ENCODE peak calls at places on chromosome 18, in nine cellular contexts. One of them, this sample, is unnamed.

GRCh38 chr18:50817898-50818250 is 1.9 kb downstream of the MRO start:
- DNase-seq in ACHN: no peak
- DNase-seq in hypothalamus: no peak
- DNase-seq in GM12892: no peak
- DNase-seq in GM12891: no peak
- DNase-seq in activated naive CD8-positive, alpha-beta T cell treated with anti-CD3 and anti-CD28 coated beads, Interleukin-2, amount 50 U/mL, for 24 hours: no peak
- DNase-seq in epithelial cell of esophagus: no peak
- DNase-seq in EL: no peak
- DNase-seq in EH: peak; percentile 40
- DNase-seq in this sample: peak; percentile 8

GRCh38 chr18:57906852-57907251 is 103.7 kb upstream of the ATP8B1 start:
- DNase-seq in ACHN: no peak
- DNase-seq in hypothalamus: no peak
- DNase-seq in GM12892: no peak
- DNase-seq in GM12891: no peak
- DNase-seq in activated naive CD8-positive, alpha-beta T cell treated with anti-CD3 and anti-CD28 coated beads, Interleukin-2, amount 50 U/mL, for 24 hours: no peak
- DNase-seq in epithelial cell of esophagus: peak; percentile 50
- DNase-seq in EL: no peak
- DNase-seq in EH: no peak
- DNase-seq in this sample: no peak

GRCh38 chr18:6520901-6521300 is 106.2 kb upstream of the L3MBTL4 start:
- DNase-seq in ACHN: no peak
- DNase-seq in hypothalamus: no peak
- DNase-seq in GM12892: no peak
- DNase-seq in GM12891: no peak
- DNase-seq in activated naive CD8-positive, alpha-beta T cell treated with anti-CD3 and anti-CD28 coated beads, Interleukin-2, amount 50 U/mL, for 24 hours: no peak
- DNase-seq in epithelial cell of esophagus: no peak
- DNase-seq in EL: no peak
- DNase-seq in EH: no peak
- DNase-seq in this sample: no peak

GRCh38 chr18:76620326-76620813 is 125.3 kb upstream of the ZNF516 start:
- DNase-seq in ACHN: no peak
- DNase-seq in hypothalamus: peak; percentile 60
- DNase-seq in GM12892: peak; percentile 50
- DNase-seq in GM12891: peak; percentile 81
- DNase-seq in activated naive CD8-positive, alpha-beta T cell treated with anti-CD3 and anti-CD28 coated beads, Interleukin-2, amount 50 U/mL, for 24 hours: peak; percentile 42
- DNase-seq in epithelial cell of esophagus: peak; percentile 75
- DNase-seq in EL: peak; percentile 76
- DNase-seq in EH: peak; percentile 73
- DNase-seq in this sample: peak; percentile 78

GRCh38 chr18:48888681-48889080 is 62.1 kb downstream of the SMAD7 start:
- DNase-seq in ACHN: no peak
- DNase-seq in hypothalamus: no peak
- DNase-seq in GM12892: no peak
- DNase-seq in GM12891: no peak
- DNase-seq in activated naive CD8-positive, alpha-beta T cell treated with anti-CD3 and anti-CD28 coated beads, Interleukin-2, amount 50 U/mL, for 24 hours: no peak
- DNase-seq in epithelial cell of esophagus: no peak
- DNase-seq in EL: no peak
- DNase-seq in EH: no peak
- DNase-seq in this sample: no peak

GRCh38 chr18:77177009-77177408 is 44.4 kb upstream of the MBP start:
- DNase-seq in ACHN: no peak
- DNase-seq in hypothalamus: no peak
- DNase-seq in GM12892: no peak
- DNase-seq in GM12891: no peak
- DNase-seq in activated naive CD8-positive, alpha-beta T cell treated with anti-CD3 and anti-CD28 coated beads, Interleukin-2, amount 50 U/mL, for 24 hours: no peak
- DNase-seq in epithelial cell of esophagus: peak; percentile 90
- DNase-seq in EL: peak; percentile 44
- DNase-seq in EH: peak; percentile 11
- DNase-seq in this sample: peak; percentile 30

GRCh38 chr18:40708726-40709125 is 1246.3 kb upstream of the PIK3C3 start:
- DNase-seq in ACHN: no peak
- DNase-seq in hypothalamus: no peak
- DNase-seq in GM12892: no peak
- DNase-seq in GM12891: no peak
- DNase-seq in activated naive CD8-positive, alpha-beta T cell treated with anti-CD3 and anti-CD28 coated beads, Interleukin-2, amount 50 U/mL, for 24 hours: no peak
- DNase-seq in epithelial cell of esophagus: peak; percentile 11
- DNase-seq in EL: no peak
- DNase-seq in EH: no peak
- DNase-seq in this sample: no peak

GRCh38 chr18:56789004-56789888 is 138.1 kb downstream of the WDR7 start:
- DNase-seq in ACHN: peak; percentile 21
- DNase-seq in hypothalamus: no peak
- DNase-seq in GM12892: no peak
- DNase-seq in GM12891: no peak
- DNase-seq in activated naive CD8-positive, alpha-beta T cell treated with anti-CD3 and anti-CD28 coated beads, Interleukin-2, amount 50 U/mL, for 24 hours: peak; percentile 28
- DNase-seq in epithelial cell of esophagus: peak; percentile 55
- DNase-seq in EL: peak; percentile 28
- DNase-seq in EH: peak; percentile 43
- DNase-seq in this sample: peak; percentile 21

GRCh38 chr18:58413667-58414628 is 214.9 kb downstream of the ALPK2 start:
- DNase-seq in ACHN: no peak
- DNase-seq in hypothalamus: no peak
- DNase-seq in GM12892: no peak
- DNase-seq in GM12891: no peak
- DNase-seq in activated naive CD8-positive, alpha-beta T cell treated with anti-CD3 and anti-CD28 coated beads, Interleukin-2, amount 50 U/mL, for 24 hours: no peak
- DNase-seq in epithelial cell of esophagus: no peak
- DNase-seq in EL: no peak
- DNase-seq in EH: no peak
- DNase-seq in this sample: no peak

GRCh38 chr18:55529581-55529980 is 58.4 kb downstream of the TCF4 start:
- DNase-seq in ACHN: no peak
- DNase-seq in hypothalamus: no peak
- DNase-seq in GM12892: no peak
- DNase-seq in GM12891: no peak
- DNase-seq in activated naive CD8-positive, alpha-beta T cell treated with anti-CD3 and anti-CD28 coated beads, Interleukin-2, amount 50 U/mL, for 24 hours: no peak
- DNase-seq in epithelial cell of esophagus: no peak
- DNase-seq in EL: no peak
- DNase-seq in EH: no peak
- DNase-seq in this sample: no peak

GRCh38 chr18:48607049-48607984 is 68.5 kb downstream of the CTIF start:
- DNase-seq in ACHN: peak; percentile 91
- DNase-seq in hypothalamus: no peak
- DNase-seq in GM12892: no peak
- DNase-seq in GM12891: no peak
- DNase-seq in activated naive CD8-positive, alpha-beta T cell treated with anti-CD3 and anti-CD28 coated beads, Interleukin-2, amount 50 U/mL, for 24 hours: no peak
- DNase-seq in epithelial cell of esophagus: no peak
- DNase-seq in EL: peak; percentile 96
- DNase-seq in EH: peak; percentile 95
- DNase-seq in this sample: peak; percentile 86

GRCh38 chr18:48186084-48186798 is 222.9 kb downstream of the ZBTB7C start:
- DNase-seq in ACHN: no peak
- DNase-seq in hypothalamus: no peak
- DNase-seq in GM12892: no peak
- DNase-seq in GM12891: no peak
- DNase-seq in activated naive CD8-positive, alpha-beta T cell treated with anti-CD3 and anti-CD28 coated beads, Interleukin-2, amount 50 U/mL, for 24 hours: no peak
- DNase-seq in epithelial cell of esophagus: peak; percentile 89
- DNase-seq in EL: no peak
- DNase-seq in EH: no peak
- DNase-seq in this sample: no peak

GRCh38 chr18:77068890-77069312 is 63.7 kb downstream of the MBP start:
- DNase-seq in ACHN: peak; percentile 16
- DNase-seq in hypothalamus: no peak
- DNase-seq in GM12892: no peak
- DNase-seq in GM12891: no peak
- DNase-seq in activated naive CD8-positive, alpha-beta T cell treated with anti-CD3 and anti-CD28 coated beads, Interleukin-2, amount 50 U/mL, for 24 hours: no peak
- DNase-seq in epithelial cell of esophagus: no peak
- DNase-seq in EL: no peak
- DNase-seq in EH: peak; percentile 15
- DNase-seq in this sample: no peak

GRCh38 chr18:55316615-55317184 is 271.3 kb downstream of the TCF4 start:
- DNase-seq in ACHN: no peak
- DNase-seq in hypothalamus: no peak
- DNase-seq in GM12892: no peak
- DNase-seq in GM12891: no peak
- DNase-seq in activated naive CD8-positive, alpha-beta T cell treated with anti-CD3 and anti-CD28 coated beads, Interleukin-2, amount 50 U/mL, for 24 hours: no peak
- DNase-seq in epithelial cell of esophagus: no peak
- DNase-seq in EL: no peak
- DNase-seq in EH: peak; percentile 32
- DNase-seq in this sample: no peak

GRCh38 chr18:50866765-50867164 is 12.2 kb upstream of the ME2 start:
- DNase-seq in ACHN: peak; percentile 31
- DNase-seq in hypothalamus: no peak
- DNase-seq in GM12892: no peak
- DNase-seq in GM12891: no peak
- DNase-seq in activated naive CD8-positive, alpha-beta T cell treated with anti-CD3 and anti-CD28 coated beads, Interleukin-2, amount 50 U/mL, for 24 hours: no peak
- DNase-seq in epithelial cell of esophagus: no peak
- DNase-seq in EL: no peak
- DNase-seq in EH: no peak
- DNase-seq in this sample: no peak

GRCh38 chr18:60391571-60392226 is 19.1 kb upstream of the MC4R start:
- DNase-seq in ACHN: no peak
- DNase-seq in hypothalamus: no peak
- DNase-seq in GM12892: no peak
- DNase-seq in GM12891: no peak
- DNase-seq in activated naive CD8-positive, alpha-beta T cell treated with anti-CD3 and anti-CD28 coated beads, Interleukin-2, amount 50 U/mL, for 24 hours: no peak
- DNase-seq in epithelial cell of esophagus: no peak
- DNase-seq in EL: peak; percentile 45
- DNase-seq in EH: peak; percentile 47
- DNase-seq in this sample: no peak

GRCh38 chr18:61579581-61579980 is 246.4 kb downstream of the CDH20 start:
- DNase-seq in ACHN: no peak
- DNase-seq in hypothalamus: no peak
- DNase-seq in GM12892: no peak
- DNase-seq in GM12891: no peak
- DNase-seq in activated naive CD8-positive, alpha-beta T cell treated with anti-CD3 and anti-CD28 coated beads, Interleukin-2, amount 50 U/mL, for 24 hours: no peak
- DNase-seq in epithelial cell of esophagus: no peak
- DNase-seq in EL: no peak
- DNase-seq in EH: peak; percentile 25
- DNase-seq in this sample: no peak

GRCh38 chr18:62897153-62897552 is 181.8 kb downstream of the PHLPP1 start:
- DNase-seq in ACHN: no peak
- DNase-seq in hypothalamus: no peak
- DNase-seq in GM12892: no peak
- DNase-seq in GM12891: no peak
- DNase-seq in activated naive CD8-positive, alpha-beta T cell treated with anti-CD3 and anti-CD28 coated beads, Interleukin-2, amount 50 U/mL, for 24 hours: no peak
- DNase-seq in epithelial cell of esophagus: peak; percentile 70
- DNase-seq in EL: peak; percentile 70
- DNase-seq in EH: peak; percentile 67
- DNase-seq in this sample: peak; percentile 41

GRCh38 chr18:45518770-45519169 is 96.5 kb upstream of the SLC14A2 start:
- DNase-seq in ACHN: no peak
- DNase-seq in hypothalamus: no peak
- DNase-seq in GM12892: no peak
- DNase-seq in GM12891: no peak
- DNase-seq in activated naive CD8-positive, alpha-beta T cell treated with anti-CD3 and anti-CD28 coated beads, Interleukin-2, amount 50 U/mL, for 24 hours: no peak
- DNase-seq in epithelial cell of esophagus: no peak
- DNase-seq in EL: no peak
- DNase-seq in EH: no peak
- DNase-seq in this sample: no peak

GRCh38 chr18:25299426-25299825 is 52.5 kb downstream of the ZNF521 start:
- DNase-seq in ACHN: no peak
- DNase-seq in hypothalamus: no peak
- DNase-seq in GM12892: no peak
- DNase-seq in GM12891: no peak
- DNase-seq in activated naive CD8-positive, alpha-beta T cell treated with anti-CD3 and anti-CD28 coated beads, Interleukin-2, amount 50 U/mL, for 24 hours: no peak
- DNase-seq in epithelial cell of esophagus: peak; percentile 18
- DNase-seq in EL: peak; percentile 64
- DNase-seq in EH: peak; percentile 78
- DNase-seq in this sample: peak; percentile 87

GRCh38 chr18:76376668-76377358 is 118.2 kb downstream of the ZNF516 start:
- DNase-seq in ACHN: no peak
- DNase-seq in hypothalamus: no peak
- DNase-seq in GM12892: no peak
- DNase-seq in GM12891: no peak
- DNase-seq in activated naive CD8-positive, alpha-beta T cell treated with anti-CD3 and anti-CD28 coated beads, Interleukin-2, amount 50 U/mL, for 24 hours: peak; percentile 69
- DNase-seq in epithelial cell of esophagus: peak; percentile 54
- DNase-seq in EL: no peak
- DNase-seq in EH: peak; percentile 36
- DNase-seq in this sample: no peak

GRCh38 chr18:76610933-76611749 is 116.1 kb upstream of the ZNF516 start:
- DNase-seq in ACHN: no peak
- DNase-seq in hypothalamus: no peak
- DNase-seq in GM12892: no peak
- DNase-seq in GM12891: no peak
- DNase-seq in activated naive CD8-positive, alpha-beta T cell treated with anti-CD3 and anti-CD28 coated beads, Interleukin-2, amount 50 U/mL, for 24 hours: no peak
- DNase-seq in epithelial cell of esophagus: peak; percentile 81
- DNase-seq in EL: peak; percentile 24
- DNase-seq in EH: peak; percentile 47
- DNase-seq in this sample: peak; percentile 59

This sample was measured in fibroblast of villous mesenchyme.